ENCODE peak calls at places on chromosomes 1 and 21, in seven cellular contexts. K, P, H, Y, C, Z and A are unnamed samples.

GRCh38 chr1:190754769-190755168 is 277.1 kb upstream of the BRINP3 start:
- DNase-seq in H (no peak), P (no peak), C (peak; percentile 34), K (no peak), Z (no peak), Y (peak; percentile 48), A (peak; percentile 85)

GRCh38 chr21:15441060-15441493 is 288.7 kb upstream of the USP25 start:
- DNase-seq in Z (no peak), K (no peak), H (no peak), C (no peak), Y (no peak), P (no peak), A (no peak)

GRCh38 chr1:78919150-78919549 is 87.4 kb downstream of the ADGRL4 start:
- DNase-seq in H (no peak), Z (no peak), Y (no peak), P (peak; percentile 50), K (no peak), C (no peak), A (no peak)

GRCh38 chr1:43711524-43712386 is 4.4 kb downstream of the ST3GAL3 start:
- DNase-seq in Z (no peak), P (no peak), C (no peak), K (no peak), H (no peak), Y (peak; percentile 62), A (peak; percentile 91)

GRCh38 chr1:234612352-234613127 is 2.6 kb upstream of the IRF2BP2 start:
- DNase-seq in K (peak; percentile 98), C (peak; percentile 99), Z (peak; percentile 89), P (peak; percentile 68), Y (peak; percentile 99), H (peak; percentile 89), A (peak; percentile 99)

GRCh38 chr21:33299181-33299752 is 25.5 kb upstream of the IFNAR1 start:
- DNase-seq in Y (no peak), Z (no peak), C (no peak), P (no peak), K (no peak), H (peak; percentile 44), A (no peak)

GRCh38 chr1:62515055-62515454 is 78.2 kb downstream of the USP1 start:
- DNase-seq in C (no peak), Z (no peak), Y (no peak), K (peak; percentile 7), P (no peak), H (no peak), A (peak; percentile 30)

GRCh38 chr1:37393585-37394120 is 80.7 kb upstream of the ZC3H12A start:
- DNase-seq in P (no peak), K (no peak), H (no peak), C (no peak), Z (no peak), Y (no peak), A (no peak)

GRCh38 chr1:234544094-234544579 is 65.2 kb upstream of the TARBP1 start:
- DNase-seq in P (peak; percentile 42), Z (peak; percentile 85), K (peak; percentile 77), H (peak; percentile 60), Y (peak; percentile 95), C (peak; percentile 97), A (peak; percentile 98)

GRCh38 chr1:108661030-108661609 is at the start of gene HENMT1:
- DNase-seq in C (peak; percentile 21), P (peak; percentile 89), K (no peak), H (peak; percentile 92), Z (peak; percentile 63), Y (peak; percentile 77), A (peak; percentile 35)

GRCh38 chr21:45014747-45015468 is 59.5 kb upstream of the ADARB1 start:
- DNase-seq in P (no peak), Y (no peak), Z (no peak), H (no peak), C (no peak), K (no peak), A (no peak)

GRCh38 chr1:9942399-9942938 is 722 bp downstream of the LZIC start:
- DNase-seq in C (no peak), Y (peak; percentile 68), Z (no peak), H (peak; percentile 32), K (peak; percentile 21), P (peak; percentile 57), A (peak; percentile 72)

GRCh38 chr1:34684246-34684645 is 70.6 kb upstream of the GJB5 start:
- DNase-seq in C (no peak), Y (no peak), K (no peak), H (no peak), P (peak; percentile 84), Z (no peak), A (no peak)
- H3K4me3 ChIP-seq in C (no peak overlapping the region), Y (no peak overlapping the region), K (no peak overlapping the region), H (no peak overlapping the region), P (no peak overlapping the region), Z (no peak overlapping the region), A (no peak overlapping the region)

DNA sequence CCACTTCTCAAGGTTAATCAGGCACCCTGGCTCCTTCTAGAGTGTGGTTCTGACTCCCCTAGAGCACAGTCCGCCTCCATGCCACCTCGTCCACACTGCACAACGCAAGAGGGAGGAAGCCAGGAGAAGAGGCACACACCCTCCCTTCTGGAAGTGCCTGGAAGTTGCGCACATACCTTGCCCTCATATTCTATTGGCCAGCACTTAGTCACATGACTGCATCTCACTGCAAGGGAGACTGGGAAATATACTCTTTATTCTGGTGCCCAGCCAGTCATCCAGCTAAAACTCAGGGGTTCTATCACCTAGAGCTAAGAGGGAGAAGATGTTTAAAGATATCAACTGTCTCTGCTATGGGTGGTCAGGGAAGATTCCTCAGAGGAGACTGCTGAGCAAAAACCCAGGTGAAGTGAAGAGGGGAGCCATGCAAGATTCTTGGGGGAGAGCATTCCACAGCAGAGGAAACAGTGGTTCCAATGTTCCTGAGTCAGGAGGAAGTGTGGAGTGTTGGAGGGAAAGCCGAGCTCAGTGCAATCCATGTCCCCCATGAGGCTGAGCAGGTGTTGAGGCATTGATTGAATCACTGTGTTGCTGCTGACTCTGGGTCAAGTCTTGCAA is 22.5 kb upstream of the KLHDC7A start:
- DNase-seq in K (no peak), Z (no peak), C (no peak), H (no peak), Y (no peak), P (no peak), A (no peak)
- H3K4me3 ChIP-seq in K (no peak overlapping the region), Z (no peak overlapping the region), C (no peak overlapping the region), H (no peak overlapping the region), Y (no peak overlapping the region), P (no peak overlapping the region), A (no peak overlapping the region)

GRCh38 chr21:26409735-26410134 is 163.4 kb downstream of the CYYR1 start:
- DNase-seq in P (no peak), H (no peak), C (no peak), Z (no peak), Y (no peak), K (no peak), A (no peak)

GRCh38 chr21:26404288-26404687 is 168.8 kb downstream of the CYYR1 start:
- DNase-seq in H (no peak), Z (no peak), C (no peak), K (no peak), Y (no peak), P (no peak), A (no peak)

GRCh38 chr21:26405071-26405470 is 168.0 kb downstream of the CYYR1 start:
- DNase-seq in H (no peak), Z (no peak), C (peak; percentile 30), K (no peak), P (no peak), Y (peak; percentile 51), A (peak; percentile 18)

DNA sequence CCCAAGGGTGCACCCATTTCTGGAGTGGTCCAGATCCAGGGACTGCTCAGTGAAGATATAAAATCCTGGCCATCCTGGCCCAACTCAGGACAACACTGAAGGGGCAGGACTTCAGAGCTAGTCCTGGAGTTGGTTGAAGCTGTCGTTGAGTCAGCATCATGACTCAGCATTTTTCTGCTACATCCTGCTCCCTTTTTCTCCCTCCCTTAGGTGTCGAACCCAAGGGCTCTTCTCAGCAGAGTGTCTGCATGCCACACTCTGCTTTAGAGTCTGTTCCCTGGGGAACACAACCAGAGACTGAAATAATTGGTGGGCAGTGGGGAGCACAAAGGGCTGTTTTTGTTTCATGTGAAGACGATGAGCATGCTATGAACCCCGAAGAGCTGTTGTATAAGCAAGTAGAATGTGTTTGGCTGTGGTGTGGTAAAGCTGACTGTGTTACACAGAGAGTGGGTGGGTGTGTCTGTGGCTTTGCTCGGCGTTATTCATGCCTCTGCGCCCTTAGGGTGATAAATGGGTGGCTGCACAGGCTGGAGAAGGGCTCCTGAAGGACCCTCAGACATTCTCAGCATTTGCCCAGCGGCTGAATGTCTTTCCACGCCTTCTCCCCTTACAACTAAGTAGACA is 167.2 kb downstream of the CYYR1 start:
- DNase-seq in K (peak; percentile 63), Y (peak; percentile 85), C (peak; percentile 76), P (peak; percentile 60), Z (no peak), H (no peak), A (peak; percentile 72)
- H3K4me3 ChIP-seq in K (peak overlapping the region; percentile 39), Y (peak overlapping the region; percentile 28), C (peak overlapping the region; percentile 33), P (no peak overlapping the region), Z (no peak overlapping the region), H (no peak overlapping the region), A (no peak overlapping the region)

DNA sequence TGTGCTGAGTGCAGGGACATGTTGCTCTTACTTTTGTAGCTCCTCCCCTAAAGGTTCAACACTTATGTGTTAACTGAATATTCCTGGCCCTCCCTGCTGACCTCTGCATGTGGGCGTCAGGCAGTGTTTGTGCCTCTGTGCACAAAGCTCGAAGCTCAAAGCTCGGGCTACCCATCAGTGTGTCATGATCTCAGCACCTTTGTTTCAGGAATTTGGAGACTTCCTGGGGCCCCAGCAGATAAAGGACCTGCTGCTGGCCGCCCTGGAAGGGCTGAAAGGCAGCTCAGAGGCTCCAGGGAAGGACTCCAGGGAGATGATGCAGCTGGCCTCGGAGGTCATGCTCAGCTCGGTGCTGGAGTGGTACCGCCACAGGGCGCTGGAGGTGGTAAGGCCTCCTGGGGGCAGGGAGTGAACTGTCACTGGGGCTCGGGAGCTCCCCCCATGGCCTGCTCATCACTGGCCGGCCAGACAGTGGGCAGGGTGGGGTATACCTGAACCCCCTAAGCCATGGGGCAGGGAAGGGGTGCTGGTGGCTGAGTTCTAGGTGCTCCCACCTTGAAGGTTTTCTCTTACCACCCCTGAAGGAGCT is 36.5 kb upstream of the TTC4 start:
- DNase-seq in Z (no peak), Y (no peak), K (no peak), H (no peak), C (no peak), P (no peak), A (no peak)
- H3K4me3 ChIP-seq in Z (no peak overlapping the region), Y (no peak overlapping the region), K (no peak overlapping the region), H (no peak overlapping the region), C (no peak overlapping the region), P (no peak overlapping the region), A (no peak overlapping the region)

DNA sequence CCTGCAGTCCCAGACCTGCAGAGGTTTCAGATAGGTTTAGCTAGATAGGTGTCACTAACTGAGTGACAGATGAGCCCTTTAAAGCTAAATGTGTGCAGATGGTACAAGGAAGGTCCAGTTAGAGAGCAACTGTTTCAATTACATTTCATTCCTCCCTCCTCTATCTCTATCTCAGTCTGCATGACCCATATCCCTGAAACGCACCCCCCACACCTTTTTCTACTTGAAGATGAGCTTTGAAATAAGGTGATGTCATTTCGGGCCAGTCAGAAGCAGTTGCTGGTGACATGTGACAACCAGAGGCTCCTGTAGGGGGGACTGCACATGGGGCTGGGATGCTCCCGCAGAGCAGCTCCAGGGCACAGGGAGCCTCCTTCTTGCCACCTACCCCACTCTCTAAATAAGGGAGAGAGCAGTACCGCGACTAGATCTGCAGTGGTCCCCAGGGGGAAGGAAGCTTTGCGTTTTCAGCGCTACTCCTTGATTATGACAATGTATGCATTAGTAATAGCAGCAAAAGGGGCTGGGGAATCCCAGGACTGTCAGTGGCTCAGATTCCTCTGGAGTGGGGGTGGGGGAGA is 4.3 kb downstream of the ATP8B2 start:
- DNase-seq in Y (no peak), P (peak; percentile 59), Z (no peak), K (no peak), H (peak; percentile 56), C (no peak), A (no peak)
- H3K4me3 ChIP-seq in Y (no peak overlapping the region), P (no peak overlapping the region), Z (no peak overlapping the region), K (no peak overlapping the region), H (peak overlapping the region; percentile 80), C (no peak overlapping the region), A (no peak overlapping the region)